ENCODE peak calls at places on chromosomes 2 and 18, in four cellular contexts. A is Karpas-422, Y is transverse colon, R is H1. C is an unnamed sample.

GRCh38 chr2:151162185-151162584 is 99.5 kb downstream of the RBM43 start:
- DNase-seq in A (no peak), Y (no peak), R (no peak), C (no peak)

GRCh38 chr2:189091253-189091652 is 88.3 kb downstream of the COL5A2 start:
- DNase-seq in A (no peak), Y (no peak), R (no peak), C (no peak)

GRCh38 chr2:62526531-62527381 is 20.8 kb upstream of the TMEM17 start:
- DNase-seq in A (no peak), Y (no peak), R (no peak), C (no peak)

GRCh38 chr2:232530626-232531260 is 4.8 kb downstream of the CHRND start:
- DNase-seq in A (no peak), Y (no peak), R (no peak), C (no peak)

GRCh38 chr2:26144031-26144430 is 28.9 kb upstream of the GAREM2 start:
- DNase-seq in A (no peak), Y (peak), R (no peak), C (no peak)

GRCh38 chr2:2581331-2582159 is 250.5 kb upstream of the MYT1L start:
- DNase-seq in A (no peak), Y (no peak), R (no peak), C (no peak)

GRCh38 chr2:71563872-71564271 is 110.5 kb downstream of the DYSF start:
- DNase-seq in A (no peak), Y (no peak), R (no peak), C (no peak)

GRCh38 chr2:69088471-69088870 is 75.5 kb downstream of the ANTXR1 start:
- DNase-seq in A (no peak), Y (no peak), R (no peak), C (no peak)

GRCh38 chr18:25341861-25342260 is 10.1 kb downstream of the ZNF521 start:
- DNase-seq in A (no peak), Y (no peak), R (no peak), C (no peak)

GRCh38 chr18:10590412-10590811 is 64.6 kb downstream of the NAPG start:
- DNase-seq in A (no peak), Y (no peak), R (no peak), C (no peak)

GRCh38 chr18:67359868-67360838 is 156.4 kb downstream of the DSEL start:
- DNase-seq in A (no peak), Y (peak), R (no peak), C (peak)

GRCh38 chr18:57416542-57416941 is 18.6 kb upstream of the ONECUT2 start:
- DNase-seq in A (no peak), Y (no peak), R (no peak), C (no peak)

GRCh38 chr2:195498176-195498575 is 158.8 kb upstream of the SLC39A10 start:
- DNase-seq in A (peak), Y (peak), R (peak), C (no peak)

GRCh38 chr2:217843353-217843752 is 159.4 kb downstream of the TNS1 start:
- DNase-seq in A (no peak), Y (no peak), R (no peak), C (no peak)

GRCh38 chr18:64119916-64120315 is 29.0 kb downstream of the LINC00305 start:
- DNase-seq in A (peak), Y (no peak), R (no peak), C (no peak)

GRCh38 chr2:2850891-2851290 is 519.8 kb upstream of the MYT1L start:
- DNase-seq in A (no peak), Y (no peak), R (no peak), C (no peak)

GRCh38 chr18:47756364-47757016 is 174.0 kb downstream of the SMAD2 start:
- DNase-seq in A (peak), Y (peak), R (peak), C (no peak)

GRCh38 chr2:219290381-219291171 is 11.4 kb downstream of the DNAJB2 start:
- DNase-seq in A (no peak), Y (no peak), R (no peak), C (no peak)

GRCh38 chr2:123840016-123840415 is 185.1 kb upstream of the CNTNAP5 start:
- DNase-seq in A (no peak), Y (no peak), R (no peak), C (peak)

GRCh38 chr2:11936761-11937160 is 190.3 kb downstream of the LPIN1 start:
- DNase-seq in A (no peak), Y (no peak), R (no peak), C (no peak)

GRCh38 chr2:11930211-11930761 is 183.9 kb downstream of the LPIN1 start:
- DNase-seq in A (no peak), Y (peak), R (no peak), C (no peak)

GRCh38 chr2:11933854-11934253 is 187.4 kb downstream of the LPIN1 start:
- DNase-seq in A (peak), Y (no peak), R (no peak), C (no peak)

GRCh38 chr2:11932896-11933295 is 186.5 kb downstream of the LPIN1 start:
- DNase-seq in A (no peak), Y (no peak), R (no peak), C (no peak)

GRCh38 chr2:11932053-11932512 is 185.7 kb downstream of the LPIN1 start:
- DNase-seq in A (no peak), Y (no peak), R (no peak), C (no peak)
- H3K27ac ChIP-seq in A (no peak), Y (no peak), R (no peak), C (no peak)

DNA sequence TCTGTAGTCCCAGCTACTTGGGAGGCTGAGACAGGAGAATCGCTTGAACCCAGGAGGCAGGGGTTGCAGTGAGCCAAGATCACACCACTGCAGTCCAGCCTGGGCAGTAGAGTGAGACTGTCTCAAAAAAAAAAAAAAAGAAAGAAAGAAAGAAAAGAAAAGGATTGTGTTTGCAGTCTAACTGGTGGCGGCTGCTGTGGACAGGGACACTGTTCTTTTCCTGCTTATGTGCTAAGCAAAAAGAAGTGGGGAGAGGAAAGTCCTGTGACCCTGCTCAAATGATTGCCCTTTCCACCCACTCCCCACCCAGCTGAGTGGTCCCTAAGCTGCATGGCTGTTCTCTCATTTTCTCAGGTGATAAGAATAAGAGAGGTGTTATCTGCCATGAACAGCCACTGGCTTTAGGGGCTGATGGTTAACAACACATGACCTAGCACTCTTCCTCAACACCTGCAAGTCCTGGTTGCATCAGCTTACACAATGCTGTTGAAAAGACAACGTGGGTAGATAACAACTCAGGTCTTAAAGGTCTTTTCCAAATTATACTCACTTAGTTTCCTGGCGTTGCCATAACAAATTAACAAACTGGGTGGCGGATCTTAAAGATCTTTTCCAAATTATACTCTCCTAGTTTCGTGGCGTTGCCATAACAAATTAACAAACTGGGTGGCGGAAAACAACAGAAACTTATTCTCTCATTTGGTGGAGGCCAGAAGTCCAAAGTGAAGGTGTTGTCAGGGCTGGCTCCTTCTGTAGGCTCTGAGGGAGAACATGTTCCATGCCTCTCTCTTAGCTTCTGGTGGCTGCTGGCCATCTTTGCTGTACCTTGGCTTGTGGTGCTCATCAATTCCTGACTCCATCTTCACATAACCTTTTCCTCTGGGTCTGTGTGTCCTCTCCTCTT is 90.3 kb upstream of the RTN4 start:
- DNase-seq in A (no peak), Y (no peak), R (no peak), C (no peak)
- H3K27ac ChIP-seq in A (no peak), Y (no peak), R (no peak), C (no peak)

GRCh38 chr2:88892207-88892606 is 200.7 kb downstream of the RPIA start:
- DNase-seq in A (no peak), Y (no peak), R (no peak), C (no peak)
- H3K27ac ChIP-seq in A (no peak), Y (no peak), R (no peak), C (no peak)

GRCh38 chr18:79986726-79987125 is 1.6 kb downstream of the TXNL4A start:
- DNase-seq in A (no peak), Y (no peak), R (no peak), C (no peak)
- H3K27ac ChIP-seq in A (no peak), Y (peak), R (no peak), C (no peak)

DNA sequence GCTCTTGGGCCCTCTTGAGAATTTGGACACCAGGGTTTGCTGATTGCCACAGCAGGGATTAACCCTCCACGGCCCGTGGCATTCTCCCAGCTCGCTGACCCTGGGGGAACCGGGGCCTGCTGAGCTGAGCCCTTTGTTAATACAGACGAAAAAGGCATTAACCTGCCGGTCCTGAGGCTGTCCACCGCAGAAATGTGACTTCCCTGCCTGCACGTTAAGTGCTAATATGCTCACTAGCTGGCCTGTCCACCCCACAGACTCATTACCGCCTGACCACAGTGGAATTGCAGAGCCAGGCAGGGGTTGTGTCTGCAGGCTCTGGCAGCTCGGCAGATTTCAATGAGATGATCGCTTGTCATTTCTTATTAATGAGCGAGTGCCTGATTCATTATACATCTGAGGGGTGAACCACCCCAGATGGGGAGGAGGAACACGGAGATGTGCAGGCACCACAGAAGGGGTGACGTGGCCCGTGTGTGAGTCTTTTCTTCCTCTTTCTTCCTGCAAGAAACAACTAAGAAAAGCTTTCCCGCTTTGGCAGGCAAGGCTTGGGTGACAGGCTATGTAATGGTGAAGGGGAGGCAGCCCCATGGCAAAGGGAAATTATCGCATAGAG is 126.0 kb downstream of the GLI2 start:
- DNase-seq in A (no peak), Y (no peak), R (no peak), C (no peak)
- H3K27ac ChIP-seq in A (no peak), Y (no peak), R (no peak), C (no peak)